ENCODE peak calls at places on chromosomes 16 and 17, in eight cellular contexts. U, L, K, W, H, O, N and Z are unnamed samples.
A peak's percentile ranks its signal among the peaks of the same experiment; 100 is the strongest.

GRCh38 chr16:69397821-69398521 is 12.2 kb upstream of the TERF2 start:
- DNase-seq in H (peak; percentile 82), O (no peak), K (peak; percentile 73), W (peak; percentile 41), N (peak; percentile 79), L (no peak), U (peak; percentile 14), Z (no peak)

GRCh38 chr17:62565817-62566216 is 61.7 kb upstream of the MRC2 start:
- DNase-seq in N (peak; percentile 42), H (peak; percentile 83), K (no peak), L (peak; percentile 75), O (no peak), W (no peak), U (peak; percentile 45), Z (no peak)

GRCh38 chr17:13931752-13932477 is 137.4 kb upstream of the COX10 start:
- DNase-seq in U (peak; percentile 18), H (peak; percentile 76), W (peak; percentile 55), N (no peak), L (peak; percentile 50), O (peak; percentile 86), K (no peak), Z (peak; percentile 44)

GRCh38 chr17:68595986-68596385 is 5.2 kb downstream of the FAM20A start:
- DNase-seq in K (no peak), H (no peak), N (no peak), L (no peak), W (no peak), O (no peak), U (no peak), Z (no peak)

GRCh38 chr17:45666641-45667040 is 117.5 kb upstream of the CRHR1 start:
- DNase-seq in H (no peak), W (no peak), U (no peak), K (no peak), O (peak; percentile 35), L (no peak), N (no peak), Z (no peak)

GRCh38 chr16:53745126-53745525 is 41.2 kb downstream of the FTO start:
- DNase-seq in N (no peak), H (peak; percentile 87), U (peak; percentile 60), K (no peak), O (no peak), L (peak; percentile 42), W (no peak), Z (no peak)

GRCh38 chr16:17426451-17426850 is 44.3 kb downstream of the XYLT1 start:
- DNase-seq in U (no peak), W (no peak), K (no peak), L (no peak), H (no peak), N (no peak), O (no peak), Z (no peak)

GRCh38 chr16:78034530-78034929 is 12.2 kb downstream of the CLEC3A start:
- DNase-seq in H (no peak), O (no peak), N (no peak), W (no peak), U (no peak), L (peak; percentile 46), K (no peak), Z (no peak)

GRCh38 chr17:19672009-19672837 is 23.7 kb downstream of the ALDH3A2 start:
- DNase-seq in L (no peak), W (peak; percentile 43), U (no peak), H (no peak), N (no peak), K (no peak), O (no peak), Z (no peak)
- TF ChIP-seq CTCF in L (peak; percentile 30), W (no peak), U (peak; percentile 34), H (no peak), N (peak; percentile 8), K (peak; percentile 34), O (peak; percentile 9), Z (no peak)

DNA sequence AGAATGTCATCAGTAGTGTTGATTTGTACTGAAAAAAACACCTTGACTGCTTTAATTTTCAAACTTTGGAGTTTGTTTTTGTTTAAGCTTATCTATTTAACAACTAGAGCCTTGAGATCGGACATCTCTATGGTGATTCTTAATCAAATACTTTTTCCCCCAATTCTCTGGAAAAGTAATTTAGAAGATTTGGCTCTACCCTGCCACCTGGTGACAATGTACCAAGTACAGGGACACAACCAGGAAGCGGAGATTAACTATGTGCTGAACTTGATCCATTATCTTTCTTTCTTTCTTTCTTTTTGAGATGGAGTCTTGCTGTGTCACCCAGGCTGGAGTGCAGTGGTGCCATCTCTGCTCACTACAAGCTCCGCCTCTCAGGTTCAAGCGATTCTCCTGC is 30.8 kb downstream of the USP43 start:
- DNase-seq in O (no peak), K (no peak), U (no peak), W (no peak), H (peak; percentile 29), L (no peak), N (no peak), Z (no peak)
- TF ChIP-seq CTCF in O (peak; percentile 23), K (peak; percentile 20), U (peak; percentile 19), W (no peak), H (no peak), L (peak; percentile 44), N (peak; percentile 37), Z (no peak)

GRCh38 chr16:57828272-57829161 is 26.2 kb upstream of the KIFC3 start:
- DNase-seq in L (no peak), K (no peak), W (no peak), N (no peak), H (no peak), O (no peak), U (no peak), Z (no peak)
- TF ChIP-seq CTCF in L (peak; percentile 23), K (no peak), W (no peak), N (no peak), H (no peak), O (no peak), U (peak; percentile 9), Z (no peak)

DNA sequence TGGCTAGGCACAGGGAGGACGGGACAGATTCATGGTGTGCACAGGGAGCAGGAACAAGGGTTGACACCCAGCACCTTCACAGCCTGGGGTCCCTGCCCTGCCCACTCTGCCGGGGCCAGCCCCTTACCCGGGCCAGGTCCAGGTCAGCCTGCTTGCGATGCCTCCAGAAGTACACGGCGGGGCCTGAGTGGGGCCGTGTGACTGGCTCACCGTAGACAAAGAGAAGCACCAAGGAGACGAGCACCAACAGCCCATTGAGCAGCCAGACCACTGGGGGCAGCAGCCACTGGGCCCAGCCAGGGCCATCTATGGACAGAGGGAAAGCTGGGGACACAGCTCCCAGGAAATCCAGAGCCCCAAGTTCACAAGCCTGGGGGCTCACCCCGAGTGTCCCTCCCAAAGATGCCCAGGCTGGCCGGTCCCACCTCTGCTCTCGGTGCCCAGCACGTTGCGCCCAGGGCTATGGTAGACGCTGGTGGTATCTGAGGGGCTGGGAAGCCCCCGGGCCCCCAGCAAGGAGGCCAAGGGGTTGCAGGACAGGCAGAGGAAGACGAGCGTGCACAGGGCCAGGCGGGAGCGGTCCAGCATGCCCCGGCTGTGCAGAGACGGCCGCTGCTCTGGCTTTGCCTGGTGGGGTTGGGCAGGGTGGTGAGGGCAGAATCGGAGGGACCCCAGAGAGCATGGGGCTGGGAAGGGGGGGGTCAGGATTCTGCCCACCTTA is 19.8 kb downstream of the SREBF1 start:
- DNase-seq in U (no peak), W (no peak), L (no peak), O (no peak), H (no peak), N (no peak), K (no peak), Z (no peak)
- TF ChIP-seq CTCF in U (no peak), W (no peak), L (no peak), O (no peak), H (no peak), N (peak; percentile 8), K (no peak), Z (no peak)

DNA sequence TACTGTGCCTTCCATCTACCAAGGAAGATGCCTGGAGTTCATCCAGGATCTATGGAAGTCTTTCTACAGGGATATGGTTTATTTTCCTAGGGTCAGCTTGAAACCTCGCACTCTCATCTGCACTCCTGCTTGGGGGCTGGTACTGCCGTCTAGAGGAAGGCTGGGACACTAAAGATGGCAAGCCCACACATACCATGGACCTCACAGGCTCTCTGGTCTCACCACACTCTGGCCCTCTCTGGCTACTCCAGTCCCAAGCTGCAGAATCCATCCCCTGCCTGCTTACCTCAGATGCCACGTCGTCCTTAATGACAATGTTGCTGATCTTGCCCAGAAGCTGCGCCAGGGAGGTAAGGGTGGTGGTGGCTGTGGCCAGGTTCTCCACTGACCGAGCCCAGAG is 2.1 kb upstream of the UNC119 start:
- DNase-seq in U (no peak), O (no peak), K (no peak), L (no peak), N (no peak), H (no peak), W (no peak), Z (no peak)
- TF ChIP-seq CTCF in U (peak; percentile 53), O (no peak), K (no peak), L (no peak), N (peak; percentile 32), H (peak; percentile 44), W (no peak), Z (no peak)

DNA sequence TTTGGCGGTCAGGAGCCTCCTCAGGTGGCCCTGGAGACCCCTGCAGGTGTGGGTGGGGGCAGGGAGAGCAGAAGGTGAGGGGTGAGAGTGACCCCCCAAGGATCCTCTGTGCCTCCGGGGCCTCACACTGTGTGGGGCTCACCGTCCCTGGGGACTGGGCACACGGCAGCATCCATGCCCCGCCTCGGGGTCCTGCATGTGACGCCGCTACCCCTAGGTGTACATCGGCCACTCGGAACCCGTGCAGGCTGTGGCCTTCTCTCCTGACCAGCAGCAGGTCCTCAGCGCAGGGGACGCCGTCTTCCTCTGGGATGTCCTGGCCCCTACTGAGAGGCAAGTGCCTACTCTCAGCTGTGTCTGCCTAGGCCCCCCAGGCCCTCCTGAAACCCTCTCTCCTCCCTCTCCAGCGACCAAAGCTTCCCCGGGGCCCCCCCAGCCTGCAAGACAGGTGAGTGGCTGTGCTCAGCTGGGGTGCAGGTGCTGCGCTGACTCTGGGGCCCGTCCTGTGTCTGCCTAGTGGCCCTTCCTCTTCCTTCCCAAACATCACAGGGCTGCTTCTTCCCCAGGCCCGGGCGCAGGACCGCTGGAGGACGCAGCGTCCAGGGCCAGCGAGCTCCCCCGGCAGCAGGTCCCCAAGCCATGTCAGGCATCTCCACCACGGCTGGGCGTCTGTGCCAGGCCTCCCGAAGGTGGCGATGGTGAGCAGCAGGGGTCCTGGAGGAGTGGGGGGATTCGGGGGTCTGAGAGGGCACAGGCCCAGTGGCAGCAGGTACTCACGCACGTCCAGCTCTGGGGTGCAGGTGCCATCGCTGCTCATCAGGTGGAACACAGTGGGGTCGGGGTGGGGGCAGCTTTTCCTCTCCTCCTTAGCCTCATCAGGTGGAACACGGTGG is 9.0 kb upstream of the RHOT2 start:
- DNase-seq in L (no peak), O (no peak), K (no peak), H (no peak), W (no peak), U (no peak), N (no peak), Z (no peak)
- TF ChIP-seq CTCF in L (no peak), O (no peak), K (peak; percentile 15), H (no peak), W (no peak), U (no peak), N (no peak), Z (no peak)

DNA sequence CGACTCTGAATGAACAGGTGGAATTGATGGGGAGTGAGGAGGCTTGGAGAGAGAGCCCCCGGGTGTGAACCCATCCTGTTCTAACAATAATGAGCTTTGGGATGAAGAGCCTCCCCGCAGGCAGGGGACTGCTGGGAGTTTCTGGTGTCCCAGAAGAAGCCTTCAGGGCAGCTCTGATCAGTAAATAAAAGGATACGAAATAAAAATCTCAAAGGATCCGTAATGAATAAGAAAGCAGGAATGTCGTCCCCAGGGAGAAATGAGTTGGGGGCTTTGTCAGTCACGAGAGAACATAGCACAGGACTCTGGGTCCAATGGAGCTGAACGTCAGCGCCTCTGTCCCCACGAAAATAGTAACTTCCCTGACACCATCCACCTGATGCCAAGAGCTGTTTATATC is 113.4 kb downstream of the PITPNC1 start:
- DNase-seq in H (no peak), U (no peak), W (no peak), N (no peak), O (no peak), L (no peak), K (no peak), Z (no peak)
- TF ChIP-seq CTCF in H (no peak), U (no peak), W (no peak), N (no peak), O (no peak), L (no peak), K (no peak), Z (no peak)